ENCODE peak calls at places on chromosomes 16 and 17, in six cellular contexts. D, A, Q, W, L and I are unnamed samples.

GRCh38 chr16:4009177-4009576 is 107.1 kb downstream of the ADCY9 start:
- DNase-seq in L (no peak), Q (no peak), W (no peak), D (no peak), A (no peak), I (no peak)

GRCh38 chr16:74817851-74818250 is 43.2 kb upstream of the FA2H start:
- DNase-seq in A (no peak), Q (no peak), W (no peak), D (no peak), L (no peak), I (no peak)

GRCh38 chr17:69117855-69118758 is 23.6 kb downstream of the ABCA6 start:
- DNase-seq in D (no peak), W (no peak), A (no peak), L (no peak), Q (no peak), I (no peak)

GRCh38 chr16:58418601-58419000 is 26.3 kb downstream of the GINS3 start:
- DNase-seq in Q (no peak), W (no peak), L (no peak), D (no peak), A (no peak), I (no peak)

GRCh38 chr16:65600629-65601028 is 478.8 kb upstream of the CDH11 start:
- DNase-seq in L (no peak), Q (no peak), W (no peak), D (no peak), A (no peak), I (no peak)

GRCh38 chr17:78366109-78366848 is 6.4 kb upstream of the SOCS3 start:
- DNase-seq in L (no peak), A (no peak), W (no peak), Q (no peak), D (no peak), I (no peak)

GRCh38 chr16:608019-608418 is 18.2 kb downstream of the RAB40C start:
- DNase-seq in W (no peak), L (no peak), Q (no peak), A (no peak), D (no peak), I (no peak)

GRCh38 chr17:56292010-56292409 is 138.7 kb downstream of the ANKFN1 start:
- DNase-seq in Q (no peak), W (no peak), D (peak; percentile 33), L (no peak), A (no peak), I (peak; percentile 6)

GRCh38 chr16:70410736-70411135 is 28.2 kb downstream of the ST3GAL2 start:
- DNase-seq in D (no peak), W (no peak), A (no peak), Q (no peak), L (no peak), I (no peak)

GRCh38 chr16:1306344-1306743 is 3.1 kb upstream of the UBE2I start:
- DNase-seq in W (no peak), L (no peak), D (no peak), A (no peak), Q (no peak), I (no peak)

GRCh38 chr17:13395872-13396271 is 205.9 kb downstream of the HS3ST3A1 start:
- DNase-seq in W (no peak), Q (no peak), A (no peak), D (no peak), L (no peak), I (no peak)

GRCh38 chr17:72591500-72592241 is 470.9 kb downstream of the SOX9 start:
- DNase-seq in D (no peak), W (no peak), A (peak; percentile 6), L (peak; percentile 30), Q (no peak), I (no peak)

GRCh38 chr16:68273896-68274295 is 9.6 kb downstream of the SLC7A6 start:
- DNase-seq in L (no peak), A (no peak), Q (no peak), W (no peak), D (no peak), I (no peak)

GRCh38 chr17:39236981-39237441 is 11.3 kb upstream of the STAC2 start:
- DNase-seq in A (no peak), D (no peak), L (peak; percentile 90), W (no peak), Q (no peak), I (no peak)

GRCh38 chr17:66304304-66305174 is 2.1 kb downstream of the PRKCA start:
- DNase-seq in Q (peak; percentile 11), A (peak; percentile 13), L (peak; percentile 31), D (no peak), W (peak; percentile 15), I (peak; percentile 40)

GRCh38 chr16:66486773-66487579 is 59.9 kb downstream of the BEAN1 start:
- DNase-seq in D (no peak), Q (no peak), W (peak; percentile 66), L (no peak), A (no peak), I (peak; percentile 75)

GRCh38 chr16:88534731-88535141 is 35.5 kb upstream of the ZC3H18 start:
- DNase-seq in D (no peak), W (no peak), A (peak; percentile 16), Q (peak; percentile 41), L (no peak), I (peak; percentile 68)

GRCh38 chr16:90031931-90032663 is 12.8 kb upstream of the DBNDD1 start:
- DNase-seq in A (no peak), D (no peak), L (no peak), W (peak; percentile 28), Q (no peak), I (peak; percentile 78)

GRCh38 chr16:27776556-27776955 is 226.6 kb downstream of the KATNIP start:
- DNase-seq in A (no peak), W (no peak), D (no peak), L (no peak), Q (no peak), I (no peak)

GRCh38 chr16:3716831-3717234 is 491 bp downstream of the TRAP1 start:
- DNase-seq in L (peak; percentile 26), D (no peak), W (peak; percentile 32), Q (no peak), A (peak; percentile 37), I (peak; percentile 16)

GRCh38 chr17:30334421-30334820 is 564 bp upstream of the TMIGD1 start:
- DNase-seq in Q (no peak), W (no peak), L (no peak), D (no peak), A (no peak), I (no peak)

GRCh38 chr17:42518755-42519545 is 17.1 kb upstream of the NAGLU start:
- DNase-seq in W (no peak), Q (no peak), L (peak; percentile 40), D (no peak), A (no peak), I (no peak)